ENCODE peak calls at places on chromosomes 13 and 19, in six cellular contexts. One of them, this sample, is unnamed.

GRCh38 chr13:68551701-68552522 is 1321.8 kb upstream of the PCDH9 start:
- DNase-seq in fibroblast of pulmonary artery: no peak
- DNase-seq in hepatocyte: no peak
- DNase-seq in uterus: no peak
- DNase-seq in mesendoderm: no peak
- DNase-seq in CD8-positive, alpha-beta T cell: no peak
- DNase-seq in this sample: no peak

GRCh38 chr13:52405767-52406494 is at the start of gene THSD1:
- DNase-seq in fibroblast of pulmonary artery: peak; percentile 44
- DNase-seq in hepatocyte: peak; percentile 45
- DNase-seq in uterus: peak; percentile 59
- DNase-seq in mesendoderm: peak; percentile 27
- DNase-seq in CD8-positive, alpha-beta T cell: peak; percentile 12
- DNase-seq in this sample: peak; percentile 63

GRCh38 chr13:21676611-21677021 is 5.7 kb downstream of the FGF9 start:
- DNase-seq in fibroblast of pulmonary artery: no peak
- DNase-seq in hepatocyte: peak; percentile 54
- DNase-seq in uterus: no peak
- DNase-seq in mesendoderm: peak; percentile 73
- DNase-seq in CD8-positive, alpha-beta T cell: peak; percentile 14
- DNase-seq in this sample: peak; percentile 65

GRCh38 chr19:2867025-2867991 is at the start of gene ZNF556:
- DNase-seq in fibroblast of pulmonary artery: no peak
- DNase-seq in hepatocyte: no peak
- DNase-seq in uterus: peak; percentile 32
- DNase-seq in mesendoderm: no peak
- DNase-seq in CD8-positive, alpha-beta T cell: no peak
- DNase-seq in this sample: peak; percentile 13

GRCh38 chr19:54502518-54503048 is at the start of gene LAIR2:
- DNase-seq in fibroblast of pulmonary artery: no peak
- DNase-seq in hepatocyte: no peak
- DNase-seq in uterus: no peak
- DNase-seq in mesendoderm: no peak
- DNase-seq in CD8-positive, alpha-beta T cell: no peak
- DNase-seq in this sample: no peak

GRCh38 chr13:98826156-98826555 is 73.7 kb upstream of the SLC15A1 start:
- DNase-seq in fibroblast of pulmonary artery: peak; percentile 50
- DNase-seq in hepatocyte: no peak
- DNase-seq in uterus: no peak
- DNase-seq in mesendoderm: no peak
- DNase-seq in CD8-positive, alpha-beta T cell: no peak
- DNase-seq in this sample: no peak

GRCh38 chr13:59099182-59099950 is 1064.4 kb downstream of the DIAPH3 start:
- DNase-seq in fibroblast of pulmonary artery: peak; percentile 17
- DNase-seq in hepatocyte: no peak
- DNase-seq in uterus: no peak
- DNase-seq in mesendoderm: peak; percentile 25
- DNase-seq in CD8-positive, alpha-beta T cell: no peak
- DNase-seq in this sample: no peak

GRCh38 chr13:37074703-37075102 is 15.2 kb upstream of the SUPT20H start:
- DNase-seq in fibroblast of pulmonary artery: peak; percentile 67
- DNase-seq in hepatocyte: peak; percentile 32
- DNase-seq in uterus: no peak
- DNase-seq in mesendoderm: peak; percentile 21
- DNase-seq in CD8-positive, alpha-beta T cell: no peak
- DNase-seq in this sample: no peak

GRCh38 chr19:18282788-18283141 is 1.3 kb upstream of the JUND start:
- DNase-seq in fibroblast of pulmonary artery: no peak
- DNase-seq in hepatocyte: peak; percentile 74
- DNase-seq in uterus: peak; percentile 49
- DNase-seq in mesendoderm: peak; percentile 18
- DNase-seq in CD8-positive, alpha-beta T cell: peak; percentile 33
- DNase-seq in this sample: no peak

GRCh38 chr13:70080030-70080429 is 27.6 kb upstream of the ATXN8OS start:
- DNase-seq in fibroblast of pulmonary artery: no peak
- DNase-seq in hepatocyte: no peak
- DNase-seq in uterus: no peak
- DNase-seq in mesendoderm: no peak
- DNase-seq in CD8-positive, alpha-beta T cell: no peak
- DNase-seq in this sample: no peak

GRCh38 chr13:101152184-101152583 is 264.1 kb downstream of the NALCN start:
- DNase-seq in fibroblast of pulmonary artery: no peak
- DNase-seq in hepatocyte: no peak
- DNase-seq in uterus: no peak
- DNase-seq in mesendoderm: no peak
- DNase-seq in CD8-positive, alpha-beta T cell: no peak
- DNase-seq in this sample: no peak

GRCh38 chr13:30256713-30257432 is 50.5 kb downstream of the KATNAL1 start:
- DNase-seq in fibroblast of pulmonary artery: peak; percentile 25
- DNase-seq in hepatocyte: peak; percentile 12
- DNase-seq in uterus: no peak
- DNase-seq in mesendoderm: peak; percentile 22
- DNase-seq in CD8-positive, alpha-beta T cell: no peak
- DNase-seq in this sample: no peak

GRCh38 chr19:48419158-48419920 is 25.9 kb downstream of the GRIN2D start:
- DNase-seq in fibroblast of pulmonary artery: peak; percentile 36
- DNase-seq in hepatocyte: no peak
- DNase-seq in uterus: peak; percentile 28
- DNase-seq in mesendoderm: peak; percentile 88
- DNase-seq in CD8-positive, alpha-beta T cell: peak; percentile 73
- DNase-seq in this sample: peak; percentile 67

GRCh38 chr19:30111456-30111855 is 169.4 kb downstream of the URI1 start:
- DNase-seq in fibroblast of pulmonary artery: no peak
- DNase-seq in hepatocyte: no peak
- DNase-seq in uterus: no peak
- DNase-seq in mesendoderm: no peak
- DNase-seq in CD8-positive, alpha-beta T cell: no peak
- DNase-seq in this sample: no peak

GRCh38 chr13:98370806-98371553 is 193.9 kb upstream of the RNF113B start:
- DNase-seq in fibroblast of pulmonary artery: peak; percentile 84
- DNase-seq in hepatocyte: peak; percentile 35
- DNase-seq in uterus: peak; percentile 72
- DNase-seq in mesendoderm: no peak
- DNase-seq in CD8-positive, alpha-beta T cell: no peak
- DNase-seq in this sample: no peak

GRCh38 chr13:100497394-100497793 is 91.2 kb downstream of the GGACT start:
- DNase-seq in fibroblast of pulmonary artery: peak; percentile 90
- DNase-seq in hepatocyte: no peak
- DNase-seq in uterus: no peak
- DNase-seq in mesendoderm: peak; percentile 40
- DNase-seq in CD8-positive, alpha-beta T cell: no peak
- DNase-seq in this sample: no peak

GRCh38 chr13:23466144-23467002 is 32.9 kb upstream of the SACS start:
- DNase-seq in fibroblast of pulmonary artery: peak; percentile 87
- DNase-seq in hepatocyte: peak; percentile 83
- DNase-seq in uterus: peak; percentile 73
- DNase-seq in mesendoderm: peak; percentile 88
- DNase-seq in CD8-positive, alpha-beta T cell: peak; percentile 58
- DNase-seq in this sample: peak; percentile 60

GRCh38 chr19:13094771-13095392 is 7.8 kb downstream of the LYL1 start:
- DNase-seq in fibroblast of pulmonary artery: no peak
- DNase-seq in hepatocyte: no peak
- DNase-seq in uterus: no peak
- DNase-seq in mesendoderm: peak; percentile 68
- DNase-seq in CD8-positive, alpha-beta T cell: no peak
- DNase-seq in this sample: no peak

GRCh38 chr13:98420560-98421175 is 156.2 kb downstream of the STK24 start:
- DNase-seq in fibroblast of pulmonary artery: no peak
- DNase-seq in hepatocyte: no peak
- DNase-seq in uterus: no peak
- DNase-seq in mesendoderm: no peak
- DNase-seq in CD8-positive, alpha-beta T cell: no peak
- DNase-seq in this sample: no peak

GRCh38 chr19:43575955-43576451 is 402 bp downstream of the PINLYP start:
- DNase-seq in fibroblast of pulmonary artery: no peak
- DNase-seq in hepatocyte: no peak
- DNase-seq in uterus: no peak
- DNase-seq in mesendoderm: no peak
- DNase-seq in CD8-positive, alpha-beta T cell: no peak
- DNase-seq in this sample: no peak

GRCh38 chr13:50810998-50811397 is 32.5 kb downstream of the DLEU7 start:
- DNase-seq in fibroblast of pulmonary artery: no peak
- DNase-seq in hepatocyte: no peak
- DNase-seq in uterus: no peak
- DNase-seq in mesendoderm: no peak
- DNase-seq in CD8-positive, alpha-beta T cell: no peak
- DNase-seq in this sample: no peak

GRCh38 chr19:3604987-3605343 is 1.7 kb downstream of the TBXA2R start:
- DNase-seq in fibroblast of pulmonary artery: no peak
- DNase-seq in hepatocyte: no peak
- DNase-seq in uterus: no peak
- DNase-seq in mesendoderm: no peak
- DNase-seq in CD8-positive, alpha-beta T cell: peak; percentile 48
- DNase-seq in this sample: no peak

GRCh38 chr13:55013051-55013450 is 1984.4 kb downstream of the OLFM4 start:
- DNase-seq in fibroblast of pulmonary artery: no peak
- DNase-seq in hepatocyte: no peak
- DNase-seq in uterus: no peak
- DNase-seq in mesendoderm: peak; percentile 56
- DNase-seq in CD8-positive, alpha-beta T cell: no peak
- DNase-seq in this sample: no peak

GRCh38 chr13:30429235-30429634 is 6.9 kb downstream of the UBE2L5 start:
- DNase-seq in fibroblast of pulmonary artery: no peak
- DNase-seq in hepatocyte: no peak
- DNase-seq in uterus: no peak
- DNase-seq in mesendoderm: no peak
- DNase-seq in CD8-positive, alpha-beta T cell: no peak
- DNase-seq in this sample: no peak

GRCh38 chr13:47455581-47455980 is 545.5 kb downstream of the SUCLA2 start:
- DNase-seq in fibroblast of pulmonary artery: peak; percentile 23
- DNase-seq in hepatocyte: no peak
- DNase-seq in uterus: no peak
- DNase-seq in mesendoderm: no peak
- DNase-seq in CD8-positive, alpha-beta T cell: no peak
- DNase-seq in this sample: no peak

GRCh38 chr13:34165158-34165557 is 347.2 kb downstream of the RFC3 start:
- DNase-seq in fibroblast of pulmonary artery: no peak
- DNase-seq in hepatocyte: no peak
- DNase-seq in uterus: no peak
- DNase-seq in mesendoderm: no peak
- DNase-seq in CD8-positive, alpha-beta T cell: no peak
- DNase-seq in this sample: no peak

GRCh38 chr13:27354379-27354778 is 70.0 kb upstream of the GTF3A start:
- DNase-seq in fibroblast of pulmonary artery: peak; percentile 51
- DNase-seq in hepatocyte: no peak
- DNase-seq in uterus: no peak
- DNase-seq in mesendoderm: no peak
- DNase-seq in CD8-positive, alpha-beta T cell: no peak
- DNase-seq in this sample: no peak

GRCh38 chr19:511101-511841 is 4.0 kb downstream of the TPGS1 start:
- DNase-seq in fibroblast of pulmonary artery: peak; percentile 72
- DNase-seq in hepatocyte: peak; percentile 74
- DNase-seq in uterus: no peak
- DNase-seq in mesendoderm: peak; percentile 95
- DNase-seq in CD8-positive, alpha-beta T cell: peak; percentile 90
- DNase-seq in this sample: peak; percentile 82

GRCh38 chr19:14715841-14716240 is 26.0 kb downstream of the ZNF333 start:
- DNase-seq in fibroblast of pulmonary artery: no peak
- DNase-seq in hepatocyte: no peak
- DNase-seq in uterus: no peak
- DNase-seq in mesendoderm: no peak
- DNase-seq in CD8-positive, alpha-beta T cell: no peak
- DNase-seq in this sample: no peak

GRCh38 chr13:48644951-48645350 is 8.8 kb upstream of the CYSLTR2 start:
- DNase-seq in fibroblast of pulmonary artery: no peak
- DNase-seq in hepatocyte: no peak
- DNase-seq in uterus: no peak
- DNase-seq in mesendoderm: no peak
- DNase-seq in CD8-positive, alpha-beta T cell: no peak
- DNase-seq in this sample: no peak

DNA sequence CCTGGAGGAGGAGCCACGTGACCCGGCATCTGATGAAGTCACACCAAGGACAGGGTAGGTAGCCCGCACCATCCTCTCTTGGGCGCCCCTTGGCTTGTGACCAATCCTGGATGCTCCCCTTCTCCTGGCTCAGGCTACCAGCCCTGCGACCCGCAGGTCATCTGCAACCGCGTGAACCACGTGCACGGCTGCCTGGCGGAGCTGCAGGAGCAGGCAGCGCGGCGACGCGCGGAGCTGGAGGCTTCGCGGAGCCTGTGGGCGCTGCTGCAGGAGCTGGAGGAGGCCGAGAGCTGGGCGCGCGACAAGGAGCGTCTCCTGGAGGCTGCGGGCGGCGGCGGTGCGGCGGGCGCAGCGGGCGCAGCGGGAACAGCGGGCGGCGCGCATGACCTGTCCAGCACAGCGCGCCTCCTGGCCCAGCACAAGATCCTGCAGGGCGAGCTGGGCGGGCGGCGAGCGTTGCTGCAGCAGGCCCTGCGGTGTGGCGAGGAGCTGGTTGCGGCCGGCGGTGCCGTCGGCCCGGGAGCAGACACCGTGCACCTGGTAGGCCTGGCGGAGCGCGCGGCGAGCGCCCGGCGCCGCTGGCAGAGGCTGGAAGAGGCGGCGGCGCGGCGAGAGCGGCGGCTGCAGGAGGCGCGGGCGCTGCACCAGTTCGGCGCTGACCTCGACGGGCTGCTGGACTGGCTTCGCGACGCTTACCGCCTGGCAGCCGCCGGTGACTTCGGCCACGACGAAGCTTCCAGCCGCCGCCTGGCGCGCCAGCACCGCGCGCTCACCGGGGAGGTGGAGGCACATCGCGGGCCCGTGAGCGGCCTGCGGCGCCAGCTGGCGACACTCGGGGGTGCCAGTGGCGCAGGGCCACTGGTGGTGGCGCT is 45.9 kb downstream of the SPTBN4 start:
- DNase-seq in fibroblast of pulmonary artery: peak; percentile 9
- DNase-seq in hepatocyte: peak; percentile 50
- DNase-seq in uterus: no peak
- DNase-seq in mesendoderm: peak; percentile 55
- DNase-seq in CD8-positive, alpha-beta T cell: no peak
- DNase-seq in this sample: no peak
- H3K4me3 ChIP-seq in fibroblast of pulmonary artery: no peak overlapping the region
- H3K4me3 ChIP-seq in hepatocyte: no peak overlapping the region
- H3K4me3 ChIP-seq in uterus: no peak overlapping the region
- H3K4me3 ChIP-seq in mesendoderm: no peak overlapping the region
- H3K4me3 ChIP-seq in CD8-positive, alpha-beta T cell: no peak overlapping the region
- H3K4me3 ChIP-seq in this sample: no peak overlapping the region

GRCh38 chr19:36421749-36422481 is 3.5 kb upstream of the ZFP82 start:
- DNase-seq in fibroblast of pulmonary artery: no peak
- DNase-seq in hepatocyte: no peak
- DNase-seq in uterus: no peak
- DNase-seq in mesendoderm: peak; percentile 71
- DNase-seq in CD8-positive, alpha-beta T cell: no peak
- DNase-seq in this sample: no peak
- H3K4me3 ChIP-seq in fibroblast of pulmonary artery: peak overlapping the region; percentile 34
- H3K4me3 ChIP-seq in hepatocyte: no peak overlapping the region
- H3K4me3 ChIP-seq in uterus: peak overlapping the region; percentile 38
- H3K4me3 ChIP-seq in mesendoderm: no peak overlapping the region
- H3K4me3 ChIP-seq in CD8-positive, alpha-beta T cell: no peak overlapping the region
- H3K4me3 ChIP-seq in this sample: no peak overlapping the region

GRCh38 chr13:110233181-110233641 is 73.7 kb downstream of the COL4A1 start:
- DNase-seq in fibroblast of pulmonary artery: peak; percentile 98
- DNase-seq in hepatocyte: no peak
- DNase-seq in uterus: peak; percentile 79
- DNase-seq in mesendoderm: no peak
- DNase-seq in CD8-positive, alpha-beta T cell: no peak
- DNase-seq in this sample: no peak
- H3K4me3 ChIP-seq in fibroblast of pulmonary artery: peak overlapping the region; percentile 19
- H3K4me3 ChIP-seq in hepatocyte: no peak overlapping the region
- H3K4me3 ChIP-seq in uterus: no peak overlapping the region
- H3K4me3 ChIP-seq in mesendoderm: no peak overlapping the region
- H3K4me3 ChIP-seq in CD8-positive, alpha-beta T cell: no peak overlapping the region
- H3K4me3 ChIP-seq in this sample: no peak overlapping the region

GRCh38 chr13:87274209-87274819 is 396.9 kb upstream of the SLITRK5 start:
- DNase-seq in fibroblast of pulmonary artery: peak; percentile 25
- DNase-seq in hepatocyte: peak; percentile 79
- DNase-seq in uterus: no peak
- DNase-seq in mesendoderm: peak; percentile 77
- DNase-seq in CD8-positive, alpha-beta T cell: peak; percentile 16
- DNase-seq in this sample: peak; percentile 71
- H3K4me3 ChIP-seq in fibroblast of pulmonary artery: no peak overlapping the region
- H3K4me3 ChIP-seq in hepatocyte: no peak overlapping the region
- H3K4me3 ChIP-seq in uterus: no peak overlapping the region
- H3K4me3 ChIP-seq in mesendoderm: no peak overlapping the region
- H3K4me3 ChIP-seq in CD8-positive, alpha-beta T cell: no peak overlapping the region
- H3K4me3 ChIP-seq in this sample: no peak overlapping the region

This sample was measured in mucosa of descending colon.